ENCODE peak calls at places on chromosomes 3 and 15, in seven cellular contexts. One of them, this sample, is unnamed.

GRCh38 chr3:81195483-81195882 is 566.0 kb downstream of the GBE1 start:
- DNase-seq in OCI-LY7: no peak
- DNase-seq in natural killer cell: no peak
- DNase-seq in GM23338: no peak
- DNase-seq in esophagus squamous epithelium: no peak
- DNase-seq in A673: no peak
- DNase-seq in Panc1: no peak
- DNase-seq in this sample: no peak

GRCh38 chr3:99747915-99748314 is 69.7 kb upstream of the CMSS1 start:
- DNase-seq in GM23338: peak; percentile 28
- DNase-seq in OCI-LY7: no peak
- DNase-seq in natural killer cell: no peak
- DNase-seq in esophagus squamous epithelium: no peak
- DNase-seq in Panc1: no peak
- DNase-seq in A673: peak; percentile 83
- DNase-seq in this sample: no peak

GRCh38 chr3:143170676-143171075 is 51.1 kb downstream of the CHST2 start:
- DNase-seq in A673: no peak
- DNase-seq in natural killer cell: no peak
- DNase-seq in Panc1: no peak
- DNase-seq in OCI-LY7: no peak
- DNase-seq in GM23338: no peak
- DNase-seq in esophagus squamous epithelium: no peak
- DNase-seq in this sample: no peak

GRCh38 chr3:122619040-122619439 is 41.6 kb downstream of the PARP15 start:
- DNase-seq in esophagus squamous epithelium: no peak
- DNase-seq in Panc1: no peak
- DNase-seq in OCI-LY7: no peak
- DNase-seq in GM23338: no peak
- DNase-seq in natural killer cell: no peak
- DNase-seq in A673: no peak
- DNase-seq in this sample: no peak

GRCh38 chr3:172213168-172213567 is 173.8 kb downstream of the FNDC3B start:
- DNase-seq in GM23338: no peak
- DNase-seq in Panc1: no peak
- DNase-seq in A673: no peak
- DNase-seq in natural killer cell: no peak
- DNase-seq in OCI-LY7: no peak
- DNase-seq in esophagus squamous epithelium: no peak
- DNase-seq in this sample: no peak

GRCh38 chr3:49199244-49199899 is 28.0 kb downstream of the KLHDC8B start:
- DNase-seq in natural killer cell: no peak
- DNase-seq in OCI-LY7: no peak
- DNase-seq in A673: peak; percentile 61
- DNase-seq in Panc1: no peak
- DNase-seq in esophagus squamous epithelium: no peak
- DNase-seq in GM23338: peak; percentile 96
- DNase-seq in this sample: peak; percentile 55

GRCh38 chr3:104632947-104633346 is 733.8 kb upstream of the ALCAM start:
- DNase-seq in natural killer cell: no peak
- DNase-seq in GM23338: no peak
- DNase-seq in Panc1: no peak
- DNase-seq in OCI-LY7: no peak
- DNase-seq in esophagus squamous epithelium: no peak
- DNase-seq in A673: no peak
- DNase-seq in this sample: no peak

GRCh38 chr3:67648701-67649100 is 5.7 kb downstream of the SUCLG2 start:
- DNase-seq in GM23338: no peak
- DNase-seq in OCI-LY7: no peak
- DNase-seq in natural killer cell: no peak
- DNase-seq in A673: no peak
- DNase-seq in esophagus squamous epithelium: no peak
- DNase-seq in Panc1: no peak
- DNase-seq in this sample: no peak

GRCh38 chr15:48802867-48803266 is 8.0 kb downstream of the CEP152 start:
- DNase-seq in OCI-LY7: no peak
- DNase-seq in A673: peak; percentile 22
- DNase-seq in esophagus squamous epithelium: no peak
- DNase-seq in natural killer cell: no peak
- DNase-seq in GM23338: no peak
- DNase-seq in Panc1: no peak
- DNase-seq in this sample: no peak

GRCh38 chr15:82585072-82585471 is 44.8 kb upstream of the RPS17 start:
- DNase-seq in natural killer cell: no peak
- DNase-seq in Panc1: no peak
- DNase-seq in OCI-LY7: no peak
- DNase-seq in GM23338: peak; percentile 44
- DNase-seq in A673: peak; percentile 25
- DNase-seq in esophagus squamous epithelium: no peak
- DNase-seq in this sample: no peak
- TF ChIP-seq CTCF in natural killer cell: no peak
- TF ChIP-seq CTCF in Panc1: no peak
- TF ChIP-seq CTCF in OCI-LY7: peak; percentile 32
- TF ChIP-seq CTCF in GM23338: peak; percentile 41
- TF ChIP-seq CTCF in A673: peak; percentile 31
- TF ChIP-seq CTCF in esophagus squamous epithelium: no peak
- TF ChIP-seq CTCF in this sample: no peak

DNA sequence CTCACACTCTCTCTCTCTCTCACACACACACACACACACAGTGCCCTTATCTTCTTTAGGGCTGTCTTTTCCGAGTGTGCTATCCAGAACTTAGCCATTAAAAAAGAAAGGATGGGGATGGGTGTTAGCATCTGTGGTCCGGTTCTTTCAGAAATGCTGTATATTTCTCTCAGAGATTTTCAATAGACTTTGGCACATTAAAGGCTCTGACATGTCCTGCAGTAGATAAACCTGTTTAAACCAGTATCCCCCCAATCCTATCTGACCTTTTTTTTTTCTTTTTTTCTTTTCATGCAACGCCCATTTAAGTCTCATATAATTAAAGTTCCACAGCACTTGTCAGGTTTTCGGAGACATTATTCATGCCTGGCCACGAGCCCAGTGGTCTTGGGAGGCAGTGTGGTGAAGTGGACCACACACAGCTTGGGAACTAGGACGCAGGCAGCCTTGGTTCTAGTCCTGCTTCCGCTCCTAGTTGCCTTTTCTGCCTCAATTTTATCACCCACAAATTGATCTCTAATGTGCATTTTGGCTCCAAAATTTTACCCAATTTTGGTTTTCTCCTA is 13.3 kb downstream of the CAV3 start:
- DNase-seq in OCI-LY7: no peak
- DNase-seq in A673: no peak
- DNase-seq in Panc1: no peak
- DNase-seq in natural killer cell: no peak
- DNase-seq in GM23338: no peak
- DNase-seq in esophagus squamous epithelium: no peak
- DNase-seq in this sample: no peak
- TF ChIP-seq CTCF in OCI-LY7: no peak
- TF ChIP-seq CTCF in A673: no peak
- TF ChIP-seq CTCF in Panc1: no peak
- TF ChIP-seq CTCF in natural killer cell: no peak
- TF ChIP-seq CTCF in GM23338: no peak
- TF ChIP-seq CTCF in esophagus squamous epithelium: no peak
- TF ChIP-seq CTCF in this sample: no peak

GRCh38 chr15:95328559-95328958 is 1001.9 kb upstream of the NR2F2 start:
- DNase-seq in natural killer cell: no peak
- DNase-seq in esophagus squamous epithelium: no peak
- DNase-seq in OCI-LY7: no peak
- DNase-seq in Panc1: no peak
- DNase-seq in A673: no peak
- DNase-seq in GM23338: no peak
- DNase-seq in this sample: no peak
- TF ChIP-seq CTCF in natural killer cell: no peak
- TF ChIP-seq CTCF in esophagus squamous epithelium: no peak
- TF ChIP-seq CTCF in OCI-LY7: no peak
- TF ChIP-seq CTCF in Panc1: no peak
- TF ChIP-seq CTCF in A673: no peak
- TF ChIP-seq CTCF in GM23338: no peak
- TF ChIP-seq CTCF in this sample: no peak

GRCh38 chr3:72154391-72155300 is 369.7 kb upstream of the PROK2 start:
- DNase-seq in GM23338: no peak
- DNase-seq in OCI-LY7: no peak
- DNase-seq in natural killer cell: no peak
- DNase-seq in esophagus squamous epithelium: no peak
- DNase-seq in A673: no peak
- DNase-seq in Panc1: no peak
- DNase-seq in this sample: no peak
- TF ChIP-seq CTCF in GM23338: no peak
- TF ChIP-seq CTCF in OCI-LY7: no peak
- TF ChIP-seq CTCF in natural killer cell: no peak
- TF ChIP-seq CTCF in esophagus squamous epithelium: no peak
- TF ChIP-seq CTCF in A673: no peak
- TF ChIP-seq CTCF in Panc1: no peak
- TF ChIP-seq CTCF in this sample: no peak

DNA sequence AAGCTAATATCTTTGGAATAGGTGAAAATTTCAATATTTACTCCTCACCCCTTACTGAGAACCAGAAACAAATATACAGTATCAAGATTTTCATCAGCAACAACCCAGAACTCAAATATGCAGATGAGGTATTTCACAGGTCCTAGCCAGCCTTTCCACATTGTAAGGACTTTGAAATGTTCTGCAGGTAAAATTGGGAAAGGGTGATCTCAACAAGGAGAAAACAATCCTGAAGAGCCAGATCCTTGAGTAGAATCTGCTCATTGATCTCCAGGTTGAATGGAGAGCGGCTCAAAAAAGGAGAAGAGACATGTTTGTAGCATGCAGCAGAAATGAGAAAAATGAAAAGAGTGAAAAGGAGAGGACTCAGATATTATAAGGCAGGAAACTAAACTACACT is 493.3 kb upstream of the NAALADL2 start:
- DNase-seq in esophagus squamous epithelium: no peak
- DNase-seq in natural killer cell: no peak
- DNase-seq in Panc1: no peak
- DNase-seq in GM23338: no peak
- DNase-seq in A673: no peak
- DNase-seq in OCI-LY7: no peak
- DNase-seq in this sample: no peak
- TF ChIP-seq CTCF in esophagus squamous epithelium: no peak
- TF ChIP-seq CTCF in natural killer cell: no peak
- TF ChIP-seq CTCF in Panc1: no peak
- TF ChIP-seq CTCF in GM23338: no peak
- TF ChIP-seq CTCF in A673: no peak
- TF ChIP-seq CTCF in OCI-LY7: no peak
- TF ChIP-seq CTCF in this sample: no peak

GRCh38 chr3:108879915-108880314 is 57.3 kb downstream of the TRAT1 start:
- DNase-seq in GM23338: peak; percentile 12
- DNase-seq in Panc1: no peak
- DNase-seq in esophagus squamous epithelium: no peak
- DNase-seq in natural killer cell: no peak
- DNase-seq in A673: no peak
- DNase-seq in OCI-LY7: no peak
- DNase-seq in this sample: no peak
- TF ChIP-seq CTCF in GM23338: peak; percentile 42
- TF ChIP-seq CTCF in Panc1: peak; percentile 37
- TF ChIP-seq CTCF in esophagus squamous epithelium: no peak
- TF ChIP-seq CTCF in natural killer cell: no peak
- TF ChIP-seq CTCF in A673: no peak
- TF ChIP-seq CTCF in OCI-LY7: no peak
- TF ChIP-seq CTCF in this sample: no peak

GRCh38 chr3:16487506-16488175 is 25.9 kb downstream of the RFTN1 start:
- DNase-seq in Panc1: no peak
- DNase-seq in esophagus squamous epithelium: no peak
- DNase-seq in OCI-LY7: no peak
- DNase-seq in GM23338: no peak
- DNase-seq in natural killer cell: no peak
- DNase-seq in A673: no peak
- DNase-seq in this sample: no peak

GRCh38 chr3:16484216-16484615 is 29.3 kb downstream of the RFTN1 start:
- DNase-seq in natural killer cell: no peak
- DNase-seq in esophagus squamous epithelium: no peak
- DNase-seq in OCI-LY7: no peak
- DNase-seq in A673: no peak
- DNase-seq in Panc1: no peak
- DNase-seq in GM23338: no peak
- DNase-seq in this sample: no peak

GRCh38 chr3:16485024-16485992 is 28.2 kb downstream of the RFTN1 start:
- DNase-seq in Panc1: no peak
- DNase-seq in GM23338: no peak
- DNase-seq in esophagus squamous epithelium: no peak
- DNase-seq in A673: no peak
- DNase-seq in natural killer cell: no peak
- DNase-seq in OCI-LY7: no peak
- DNase-seq in this sample: no peak

GRCh38 chr3:16486951-16487480 is 26.5 kb downstream of the RFTN1 start:
- DNase-seq in esophagus squamous epithelium: no peak
- DNase-seq in Panc1: no peak
- DNase-seq in OCI-LY7: no peak
- DNase-seq in GM23338: no peak
- DNase-seq in natural killer cell: no peak
- DNase-seq in A673: no peak
- DNase-seq in this sample: no peak

DNA sequence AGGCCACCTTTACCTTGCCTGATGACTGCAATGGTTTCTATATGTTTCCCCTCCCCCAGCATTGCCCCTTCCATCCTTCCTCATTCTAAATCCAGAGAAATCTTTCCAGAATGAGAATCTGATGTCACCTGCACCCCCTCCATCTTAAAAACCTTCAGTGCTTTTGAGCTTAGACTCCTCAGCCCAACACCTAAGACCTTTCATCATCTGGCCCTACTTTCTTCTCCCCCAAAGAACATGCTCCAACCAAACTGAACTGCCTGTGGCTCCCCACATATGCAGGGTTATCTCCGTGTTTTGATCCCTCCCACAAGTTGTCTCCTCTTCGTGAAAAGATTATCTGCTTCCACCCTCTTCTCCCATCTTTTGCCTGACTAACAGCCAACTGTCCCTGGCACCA is 27.3 kb downstream of the RFTN1 start:
- DNase-seq in A673: no peak
- DNase-seq in Panc1: no peak
- DNase-seq in esophagus squamous epithelium: no peak
- DNase-seq in natural killer cell: no peak
- DNase-seq in OCI-LY7: no peak
- DNase-seq in GM23338: no peak
- DNase-seq in this sample: no peak
- TF ChIP-seq CTCF in A673: no peak
- TF ChIP-seq CTCF in Panc1: no peak
- TF ChIP-seq CTCF in esophagus squamous epithelium: no peak
- TF ChIP-seq CTCF in natural killer cell: no peak
- TF ChIP-seq CTCF in OCI-LY7: no peak
- TF ChIP-seq CTCF in GM23338: no peak
- TF ChIP-seq CTCF in this sample: no peak

This sample was measured in CD14-positive monocyte.